ENCODE peak calls at places on chromosomes 7 and 10, in eight cellular contexts. V is H1, K is body of pancreas, N is tibial artery, F is neural progenitor cell, A is breast epithelium, L is lung, H is SK-N-SH. I is an unnamed sample. For H3K27me3 and H3K4me1, the result is how much of the 10 kb centered on the place peaks cover.

GRCh38 chr10:82245157-82245556 is 370.2 kb downstream of the NRG3 start:
- DNase-seq in V (peak), K (no peak), N (no peak), F (peak), A (no peak), L (no peak), H (no peak), I (no peak)

GRCh38 chr7:130960208-130960988 is 226.4 kb upstream of the KLF14 start:
- DNase-seq in V (no peak), K (no peak), N (no peak), F (no peak), A (no peak), L (peak), H (no peak), I (no peak)

GRCh38 chr7:65233409-65234034 is 140.1 kb upstream of the ZNF92 start:
- DNase-seq in V (no peak), K (no peak), N (no peak), F (no peak), A (no peak), L (no peak), H (no peak), I (no peak)

GRCh38 chr7:45893996-45894664 is 5.8 kb downstream of the IGFBP1 start:
- DNase-seq in V (no peak), K (no peak), N (no peak), F (no peak), A (no peak), L (no peak), H (no peak), I (no peak)

GRCh38 chr10:76618171-76618570 is 1019.4 kb downstream of the KCNMA1 start:
- DNase-seq in V (no peak), K (no peak), N (no peak), F (no peak), A (no peak), L (no peak), H (no peak), I (no peak)

GRCh38 chr7:134532155-134533089 is 5.1 kb downstream of the AKR1B10 start:
- DNase-seq in V (no peak), K (peak), N (no peak), F (no peak), A (no peak), L (no peak), H (no peak), I (peak)

GRCh38 chr10:22436526-22436892 is 91.2 kb downstream of the SPAG6 start:
- DNase-seq in V (no peak), K (no peak), N (no peak), F (no peak), A (peak), L (peak), H (no peak), I (no peak)

GRCh38 chr7:84412161-84412969 is 217.8 kb upstream of the SEMA3A start:
- DNase-seq in V (no peak), K (no peak), N (no peak), F (peak), A (no peak), L (no peak), H (no peak), I (no peak)

GRCh38 chr10:7606977-7607404 is 59.8 kb downstream of the ITIH5 start:
- DNase-seq in V (no peak), K (no peak), N (no peak), F (no peak), A (no peak), L (no peak), H (no peak), I (no peak)

GRCh38 chr7:110940756-110941155 is 150.2 kb upstream of the LRRN3 start:
- DNase-seq in V (no peak), K (no peak), N (no peak), F (no peak), A (no peak), L (no peak), H (no peak), I (no peak)

GRCh38 chr7:68892211-68892610 is 706.1 kb upstream of the AUTS2 start:
- DNase-seq in V (no peak), K (no peak), N (no peak), F (peak), A (no peak), L (no peak), H (no peak), I (no peak)

GRCh38 chr7:34145603-34146002 is 240.3 kb downstream of the BMPER start:
- DNase-seq in V (no peak), K (no peak), N (no peak), F (no peak), A (no peak), L (no peak), H (no peak), I (no peak)

GRCh38 chr10:128337860-128338378 is 211.7 kb upstream of the MKI67 start:
- DNase-seq in V (no peak), K (peak), N (no peak), F (no peak), A (peak), L (no peak), H (no peak), I (no peak)

GRCh38 chr7:151759591-151760042 is 117.3 kb downstream of the PRKAG2 start:
- DNase-seq in V (peak), K (peak), N (no peak), F (peak), A (peak), L (peak), H (peak), I (no peak)

GRCh38 chr10:15300145-15300544 is 70.9 kb downstream of the FAM171A1 start:
- DNase-seq in V (no peak), K (no peak), N (no peak), F (no peak), A (no peak), L (no peak), H (no peak), I (no peak)

GRCh38 chr7:157430721-157431120 is 93.9 kb downstream of the DNAJB6 start:
- DNase-seq in V (peak), K (no peak), N (peak), F (no peak), A (no peak), L (no peak), H (no peak), I (peak)

GRCh38 chr7:22564511-22565045 is 64.6 kb upstream of the STEAP1B start:
- DNase-seq in V (no peak), K (no peak), N (no peak), F (no peak), A (no peak), L (no peak), H (no peak), I (no peak)

GRCh38 chr7:142301923-142302550 is 44.2 kb upstream of the PRSS58 start:
- DNase-seq in V (no peak), K (no peak), N (no peak), F (no peak), A (no peak), L (no peak), H (peak), I (no peak)

GRCh38 chr7:44787041-44787440 is 9.4 kb upstream of the PPIA start:
- DNase-seq in V (no peak), K (no peak), N (no peak), F (no peak), A (no peak), L (no peak), H (no peak), I (no peak)

GRCh38 chr7:104983620-104984539 is 30.1 kb upstream of the KMT2E start:
- DNase-seq in V (peak), K (peak), N (peak), F (peak), A (peak), L (peak), H (peak), I (peak)

GRCh38 chr10:110399163-110400094 is 94.7 kb upstream of the SMNDC1 start:
- DNase-seq in V (no peak), K (peak), N (no peak), F (no peak), A (no peak), L (peak), H (no peak), I (peak)

GRCh38 chr7:71770269-71770907 is 638.4 kb downstream of the GALNT17 start:
- DNase-seq in V (peak), K (peak), N (no peak), F (no peak), A (peak), L (no peak), H (no peak), I (no peak)

GRCh38 chr7:71772783-71773182 is 639.4 kb downstream of the CALN1 start:
- DNase-seq in V (peak), K (no peak), N (no peak), F (no peak), A (no peak), L (no peak), H (no peak), I (no peak)

DNA sequence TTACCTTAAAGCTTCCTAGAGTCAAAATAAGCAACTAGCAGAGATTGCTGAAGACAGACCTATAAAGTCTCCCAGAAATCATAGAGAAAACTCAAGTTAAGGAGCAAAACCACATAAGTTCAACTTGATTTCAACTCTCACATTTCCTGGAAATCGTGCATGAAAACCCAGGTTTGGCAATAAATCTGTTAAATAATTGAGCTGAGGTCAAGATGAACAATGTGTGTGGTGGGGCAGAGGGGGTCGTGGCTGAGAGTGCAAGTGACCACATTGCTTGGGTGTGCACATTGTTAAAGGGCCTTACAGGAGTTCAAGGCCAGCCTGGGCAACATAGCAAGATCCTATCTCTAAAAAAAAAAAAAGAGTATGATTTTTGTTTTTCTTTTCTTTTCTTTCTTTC is 636.5 kb downstream of the GALNT17 start:
- DNase-seq in V (no peak), K (no peak), N (no peak), F (no peak), A (no peak), L (no peak), H (no peak), I (no peak)
- H3K27me3 ChIP-seq in V (under half), K (under half), N (under half), F (under half), A (under half), L (under half), H (under half), I (under half)

GRCh38 chr10:12340937-12341336 is 8.4 kb upstream of the CAMK1D start:
- DNase-seq in V (no peak), K (no peak), N (no peak), F (no peak), A (no peak), L (no peak), H (no peak), I (no peak)
- H3K4me1 ChIP-seq in V (under half), K (under half), N (under half), F (under half), A (under half), L (under half), H (under half), I (under half)

GRCh38 chr10:90229486-90229885 is 528.1 kb downstream of the KIF20B start:
- DNase-seq in V (no peak), K (no peak), N (no peak), F (no peak), A (no peak), L (no peak), H (no peak), I (no peak)

GRCh38 chr10:90226526-90226925 is 525.1 kb downstream of the KIF20B start:
- DNase-seq in V (no peak), K (no peak), N (no peak), F (no peak), A (no peak), L (no peak), H (no peak), I (no peak)

GRCh38 chr10:90224791-90225566 is 523.6 kb downstream of the KIF20B start:
- DNase-seq in V (no peak), K (no peak), N (no peak), F (no peak), A (no peak), L (no peak), H (no peak), I (no peak)

GRCh38 chr10:90227786-90228185 is 526.4 kb downstream of the KIF20B start:
- DNase-seq in V (no peak), K (no peak), N (no peak), F (no peak), A (no peak), L (no peak), H (no peak), I (no peak)

GRCh38 chr10:90227259-90227658 is 525.9 kb downstream of the KIF20B start:
- DNase-seq in V (no peak), K (no peak), N (no peak), F (no peak), A (no peak), L (no peak), H (no peak), I (no peak)
- H3K27ac ChIP-seq in V (no peak), K (no peak), N (no peak), F (no peak), A (no peak), L (no peak), H (no peak), I (peak)

DNA sequence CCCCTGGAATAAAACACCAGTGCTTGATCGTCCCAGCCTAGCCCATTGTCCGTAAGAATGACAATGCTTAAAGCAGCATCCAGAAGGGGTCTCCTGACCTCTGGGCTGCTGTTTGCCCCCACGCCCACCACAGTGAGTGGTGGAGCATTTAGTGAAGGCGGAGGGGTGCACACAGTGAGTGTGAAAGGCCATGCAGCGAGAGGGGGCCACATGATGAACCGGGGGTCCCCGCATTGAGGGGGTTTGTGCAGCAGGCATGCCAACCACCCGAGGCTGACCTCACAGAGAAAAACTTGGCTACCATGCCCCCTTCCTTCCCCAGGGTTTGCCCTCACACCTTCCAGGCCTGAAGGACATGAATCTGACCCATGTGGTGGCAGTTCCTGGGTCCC is 28.4 kb downstream of the CPXM2 start:
- DNase-seq in V (peak), K (no peak), N (no peak), F (no peak), A (no peak), L (no peak), H (no peak), I (no peak)
- H3K27me3 ChIP-seq in V (under half), K (under half), N (under half), F (under half), A (under half), L (under half), H (under half), I (under half)

GRCh38 chr10:6067457-6067856 is 5.3 kb upstream of the IL2RA start:
- DNase-seq in V (no peak), K (no peak), N (no peak), F (no peak), A (no peak), L (no peak), H (no peak), I (no peak)

GRCh38 chr10:6068006-6068405 is 5.8 kb upstream of the IL2RA start:
- DNase-seq in V (no peak), K (no peak), N (no peak), F (no peak), A (no peak), L (no peak), H (no peak), I (no peak)

GRCh38 chr10:6065845-6066244 is 3.7 kb upstream of the IL2RA start:
- DNase-seq in V (no peak), K (no peak), N (no peak), F (no peak), A (no peak), L (no peak), H (no peak), I (no peak)

GRCh38 chr10:6064119-6064518 is 2.0 kb upstream of the IL2RA start:
- DNase-seq in V (no peak), K (no peak), N (no peak), F (no peak), A (no peak), L (no peak), H (no peak), I (no peak)

GRCh38 chr10:6065406-6065805 is 3.2 kb upstream of the IL2RA start:
- DNase-seq in V (no peak), K (no peak), N (no peak), F (no peak), A (no peak), L (no peak), H (no peak), I (no peak)
- H3K4me1 ChIP-seq in V (under half), K (under half), N (under half), F (under half), A (under half), L (under half), H (under half), I (under half)

DNA sequence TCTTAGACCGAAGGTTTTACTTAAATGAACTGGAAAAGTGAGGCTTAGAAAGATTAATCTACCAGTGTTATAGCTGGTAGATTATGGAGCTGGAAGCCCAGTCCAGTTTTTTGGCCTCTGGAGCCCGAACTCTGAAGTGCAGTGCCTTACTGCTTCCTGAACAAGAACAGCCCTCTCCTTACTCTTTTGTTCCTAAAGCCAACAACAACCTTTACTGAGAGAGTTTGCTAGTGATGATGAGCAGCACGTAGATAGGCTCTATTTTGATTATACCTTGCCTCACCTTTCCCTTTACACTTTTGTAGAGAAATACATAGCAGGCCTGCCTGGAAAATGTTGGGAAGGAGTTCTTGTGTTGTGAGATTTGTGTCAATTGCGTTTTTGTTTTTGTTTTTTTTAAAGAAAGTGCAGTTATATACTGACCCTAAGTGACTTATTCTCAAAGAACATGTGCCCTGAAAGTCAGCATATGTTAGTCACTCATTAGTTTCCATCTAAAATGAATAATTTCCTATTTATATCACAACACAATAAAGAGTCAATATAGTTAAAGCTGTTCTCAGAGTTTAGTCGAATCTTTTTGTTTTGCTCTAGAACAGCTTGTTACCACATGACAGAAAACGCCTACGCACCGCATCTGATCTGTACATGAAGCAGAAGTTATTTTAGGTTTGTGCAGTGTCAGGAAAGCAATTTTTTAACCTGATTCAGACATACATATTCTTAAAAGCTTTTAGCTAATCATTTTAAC is 33.0 kb downstream of the PLEKHA1 start:
- DNase-seq in V (no peak), K (peak), N (peak), F (no peak), A (no peak), L (no peak), H (no peak), I (no peak)
- H3K27ac ChIP-seq in V (peak), K (no peak), N (no peak), F (no peak), A (peak), L (no peak), H (no peak), I (no peak)

GRCh38 chr10:100729877-100730738 is 15.3 kb upstream of the PAX2 start:
- DNase-seq in V (peak), K (no peak), N (no peak), F (peak), A (no peak), L (no peak), H (peak), I (no peak)
- H3K27me3 ChIP-seq in V (half or more), K (under half), N (under half), F (half or more), A (half or more), L (under half), H (half or more), I (half or more)

GRCh38 chr10:60853107-60853506 is 74.8 kb downstream of the CDK1 start:
- DNase-seq in V (no peak), K (no peak), N (no peak), F (no peak), A (no peak), L (no peak), H (no peak), I (no peak)
- H3K4me1 ChIP-seq in V (under half), K (under half), N (under half), F (under half), A (under half), L (under half), H (under half), I (under half)

GRCh38 chr7:47479821-47480575 is 101.9 kb downstream of the TNS3 start:
- DNase-seq in V (no peak), K (peak), N (no peak), F (peak), A (no peak), L (no peak), H (no peak), I (peak)

GRCh38 chr7:47475880-47476227 is 106.1 kb downstream of the TNS3 start:
- DNase-seq in V (no peak), K (no peak), N (no peak), F (no peak), A (peak), L (no peak), H (no peak), I (no peak)

GRCh38 chr7:47478926-47479791 is 102.8 kb downstream of the TNS3 start:
- DNase-seq in V (no peak), K (no peak), N (no peak), F (no peak), A (no peak), L (no peak), H (no peak), I (peak)

GRCh38 chr7:47477191-47478016 is 104.5 kb downstream of the TNS3 start:
- DNase-seq in V (no peak), K (no peak), N (no peak), F (no peak), A (no peak), L (no peak), H (no peak), I (peak)

DNA sequence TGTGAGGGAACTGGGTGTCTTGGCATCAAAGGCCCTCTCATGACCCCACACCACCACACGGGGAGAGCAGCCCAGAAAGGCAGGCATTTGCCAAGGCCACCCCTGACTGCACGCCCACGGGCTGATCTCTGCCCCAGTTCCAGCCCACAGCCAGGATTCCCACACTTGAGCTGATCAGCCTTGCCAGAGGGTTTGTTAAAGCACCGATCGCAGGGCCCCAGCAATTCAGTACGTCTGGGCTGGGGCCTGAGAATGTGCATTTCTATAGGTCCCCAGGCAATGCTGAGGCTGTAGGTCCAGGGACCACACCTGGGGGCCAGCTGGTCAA is 103.9 kb downstream of the TNS3 start:
- DNase-seq in V (no peak), K (peak), N (no peak), F (no peak), A (no peak), L (no peak), H (no peak), I (peak)
- H3K27ac ChIP-seq in V (no peak), K (peak), N (no peak), F (no peak), A (peak), L (peak), H (no peak), I (no peak)

I was measured in RWPE2.